ENCODE peak calls at places on chromosomes 3 and 15, in four cellular contexts. One of them, this sample, is unnamed.

GRCh38 chr3:130671545-130671944 is 75.1 kb downstream of the PIK3R4 start:
- DNase-seq in fibroblast of lung: peak; percentile 21
- DNase-seq in neural progenitor cell: no peak
- DNase-seq in MM.1S: no peak
- DNase-seq in this sample: no peak

GRCh38 chr3:189389346-189389745 is 217.6 kb downstream of the TPRG1 start:
- DNase-seq in MM.1S: no peak
- DNase-seq in fibroblast of lung: peak; percentile 36
- DNase-seq in neural progenitor cell: no peak
- DNase-seq in this sample: no peak

GRCh38 chr15:28881600-28881999 is 4.2 kb upstream of the APBA2 start:
- DNase-seq in neural progenitor cell: no peak
- DNase-seq in fibroblast of lung: no peak
- DNase-seq in MM.1S: no peak
- DNase-seq in this sample: no peak

GRCh38 chr15:52857937-52858336 is 67.8 kb upstream of the ONECUT1 start:
- DNase-seq in MM.1S: no peak
- DNase-seq in fibroblast of lung: peak; percentile 7
- DNase-seq in neural progenitor cell: no peak
- DNase-seq in this sample: no peak

GRCh38 chr15:100890850-100891249 is 11.2 kb downstream of the ALDH1A3 start:
- DNase-seq in fibroblast of lung: no peak
- DNase-seq in neural progenitor cell: no peak
- DNase-seq in MM.1S: no peak
- DNase-seq in this sample: no peak

GRCh38 chr3:147699175-147699838 is 290.1 kb downstream of the ZIC1 start:
- DNase-seq in MM.1S: no peak
- DNase-seq in neural progenitor cell: no peak
- DNase-seq in fibroblast of lung: peak; percentile 79
- DNase-seq in this sample: no peak

GRCh38 chr15:22811640-22812039 is 25.2 kb downstream of the NIPA1 start:
- DNase-seq in fibroblast of lung: peak; percentile 13
- DNase-seq in neural progenitor cell: peak; percentile 54
- DNase-seq in MM.1S: no peak
- DNase-seq in this sample: no peak

GRCh38 chr3:123028233-123028828 is 768 bp upstream of the SEMA5B start:
- DNase-seq in MM.1S: peak; percentile 69
- DNase-seq in neural progenitor cell: peak; percentile 81
- DNase-seq in fibroblast of lung: peak; percentile 58
- DNase-seq in this sample: no peak

GRCh38 chr15:89171136-89172072 is 50.0 kb downstream of the RLBP1 start:
- DNase-seq in MM.1S: peak; percentile 29
- DNase-seq in fibroblast of lung: peak; percentile 55
- DNase-seq in neural progenitor cell: peak; percentile 77
- DNase-seq in this sample: no peak

GRCh38 chr3:99753268-99753975 is 64.2 kb upstream of the CMSS1 start:
- DNase-seq in MM.1S: peak; percentile 68
- DNase-seq in neural progenitor cell: peak; percentile 79
- DNase-seq in fibroblast of lung: peak; percentile 81
- DNase-seq in this sample: no peak

GRCh38 chr3:73365756-73366397 is 258.9 kb downstream of the PDZRN3 start:
- DNase-seq in MM.1S: no peak
- DNase-seq in fibroblast of lung: peak; percentile 76
- DNase-seq in neural progenitor cell: no peak
- DNase-seq in this sample: peak; percentile 79

GRCh38 chr15:59457103-59457502 is 19.1 kb downstream of the FAM81A start:
- DNase-seq in neural progenitor cell: no peak
- DNase-seq in fibroblast of lung: no peak
- DNase-seq in MM.1S: no peak
- DNase-seq in this sample: no peak

GRCh38 chr3:118960876-118961275 is 73.8 kb downstream of the IGSF11 start:
- DNase-seq in neural progenitor cell: peak; percentile 11
- DNase-seq in MM.1S: no peak
- DNase-seq in fibroblast of lung: peak; percentile 5
- DNase-seq in this sample: no peak

GRCh38 chr3:15521573-15521965 is at the start of gene COLQ:
- DNase-seq in MM.1S: no peak
- DNase-seq in fibroblast of lung: peak; percentile 8
- DNase-seq in neural progenitor cell: peak; percentile 23
- DNase-seq in this sample: no peak

GRCh38 chr15:66288796-66289195 is 4.6 kb upstream of the DIS3L start:
- DNase-seq in neural progenitor cell: no peak
- DNase-seq in fibroblast of lung: no peak
- DNase-seq in MM.1S: no peak
- DNase-seq in this sample: no peak

GRCh38 chr3:30289324-30289723 is 317.1 kb upstream of the TGFBR2 start:
- DNase-seq in fibroblast of lung: no peak
- DNase-seq in neural progenitor cell: no peak
- DNase-seq in MM.1S: no peak
- DNase-seq in this sample: no peak

GRCh38 chr3:10550705-10551104 is 45.3 kb upstream of the ATP2B2 start:
- DNase-seq in fibroblast of lung: peak; percentile 10
- DNase-seq in neural progenitor cell: no peak
- DNase-seq in MM.1S: no peak
- DNase-seq in this sample: no peak

GRCh38 chr15:90059208-90059985 is 42.9 kb downstream of the IDH2 start:
- DNase-seq in fibroblast of lung: no peak
- DNase-seq in neural progenitor cell: no peak
- DNase-seq in MM.1S: peak; percentile 96
- DNase-seq in this sample: peak; percentile 87

GRCh38 chr3:129230311-129231019 is 18.9 kb upstream of the COPG1 start:
- DNase-seq in neural progenitor cell: no peak
- DNase-seq in fibroblast of lung: peak; percentile 85
- DNase-seq in MM.1S: no peak
- DNase-seq in this sample: no peak

GRCh38 chr3:11570789-11571495 is 72.8 kb downstream of the VGLL4 start:
- DNase-seq in fibroblast of lung: peak; percentile 65
- DNase-seq in MM.1S: no peak
- DNase-seq in neural progenitor cell: no peak
- DNase-seq in this sample: no peak

GRCh38 chr15:66234798-66235197 is 18.8 kb downstream of the MEGF11 start:
- DNase-seq in fibroblast of lung: no peak
- DNase-seq in MM.1S: no peak
- DNase-seq in neural progenitor cell: no peak
- DNase-seq in this sample: no peak

GRCh38 chr15:95371664-95372063 is 958.8 kb upstream of the NR2F2 start:
- DNase-seq in fibroblast of lung: peak; percentile 53
- DNase-seq in MM.1S: peak; percentile 24
- DNase-seq in neural progenitor cell: no peak
- DNase-seq in this sample: no peak

GRCh38 chr3:196287066-196287404 is 491 bp downstream of the PCYT1A start:
- DNase-seq in fibroblast of lung: peak; percentile 29
- DNase-seq in MM.1S: peak; percentile 34
- DNase-seq in neural progenitor cell: no peak
- DNase-seq in this sample: peak; percentile 69

GRCh38 chr3:78872195-78872594 is 895.6 kb downstream of the ROBO1 start:
- DNase-seq in MM.1S: no peak
- DNase-seq in fibroblast of lung: peak; percentile 68
- DNase-seq in neural progenitor cell: peak; percentile 63
- DNase-seq in this sample: no peak

GRCh38 chr15:39828374-39828931 is 45.8 kb upstream of the FSIP1 start:
- DNase-seq in MM.1S: no peak
- DNase-seq in neural progenitor cell: peak; percentile 54
- DNase-seq in fibroblast of lung: peak; percentile 78
- DNase-seq in this sample: no peak

GRCh38 chr3:178777718-178778411 is 241.6 kb downstream of the KCNMB2 start:
- DNase-seq in MM.1S: no peak
- DNase-seq in fibroblast of lung: peak; percentile 39
- DNase-seq in neural progenitor cell: no peak
- DNase-seq in this sample: no peak

GRCh38 chr3:189392969-189393368 is 221.2 kb downstream of the TPRG1 start:
- DNase-seq in MM.1S: no peak
- DNase-seq in fibroblast of lung: peak; percentile 67
- DNase-seq in neural progenitor cell: no peak
- DNase-seq in this sample: peak; percentile 57

DNA sequence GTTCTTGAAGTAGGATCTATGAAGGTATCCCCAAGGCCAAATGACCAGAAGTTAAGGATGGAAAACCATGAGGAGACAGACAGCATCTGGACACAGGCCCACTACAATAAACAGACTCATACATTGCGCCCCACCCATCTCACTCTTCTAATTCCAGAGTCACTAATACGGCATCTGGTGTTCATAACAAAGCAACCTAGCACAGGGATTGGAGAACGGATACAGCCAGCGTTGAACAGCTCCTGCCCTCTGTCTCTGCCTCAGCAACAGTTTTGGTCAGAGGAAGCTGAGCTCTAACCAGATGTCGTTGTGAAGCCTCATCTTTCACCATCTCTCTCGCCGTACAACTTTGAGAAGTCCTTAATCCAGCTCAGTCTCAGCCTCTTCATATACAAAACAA is 44.5 kb upstream of the CCDC80 start:
- DNase-seq in neural progenitor cell: no peak
- DNase-seq in MM.1S: no peak
- DNase-seq in fibroblast of lung: peak; percentile 89
- DNase-seq in this sample: no peak
- H3K9ac ChIP-seq in neural progenitor cell: no peak overlapping the region
- H3K9ac ChIP-seq in MM.1S: no peak overlapping the region
- H3K9ac ChIP-seq in fibroblast of lung: no peak overlapping the region
- H3K9ac ChIP-seq in this sample: no peak overlapping the region

GRCh38 chr3:106088899-106089298 is 220.1 kb upstream of the CBLB start:
- DNase-seq in neural progenitor cell: no peak
- DNase-seq in fibroblast of lung: no peak
- DNase-seq in MM.1S: no peak
- DNase-seq in this sample: no peak

GRCh38 chr3:106088270-106088669 is 219.5 kb upstream of the CBLB start:
- DNase-seq in MM.1S: no peak
- DNase-seq in neural progenitor cell: no peak
- DNase-seq in fibroblast of lung: peak; percentile 6
- DNase-seq in this sample: no peak

GRCh38 chr3:106083854-106084253 is 215.0 kb upstream of the CBLB start:
- DNase-seq in MM.1S: no peak
- DNase-seq in fibroblast of lung: no peak
- DNase-seq in neural progenitor cell: no peak
- DNase-seq in this sample: no peak

GRCh38 chr3:106085998-106086397 is 217.2 kb upstream of the CBLB start:
- DNase-seq in fibroblast of lung: no peak
- DNase-seq in MM.1S: no peak
- DNase-seq in neural progenitor cell: no peak
- DNase-seq in this sample: no peak

DNA sequence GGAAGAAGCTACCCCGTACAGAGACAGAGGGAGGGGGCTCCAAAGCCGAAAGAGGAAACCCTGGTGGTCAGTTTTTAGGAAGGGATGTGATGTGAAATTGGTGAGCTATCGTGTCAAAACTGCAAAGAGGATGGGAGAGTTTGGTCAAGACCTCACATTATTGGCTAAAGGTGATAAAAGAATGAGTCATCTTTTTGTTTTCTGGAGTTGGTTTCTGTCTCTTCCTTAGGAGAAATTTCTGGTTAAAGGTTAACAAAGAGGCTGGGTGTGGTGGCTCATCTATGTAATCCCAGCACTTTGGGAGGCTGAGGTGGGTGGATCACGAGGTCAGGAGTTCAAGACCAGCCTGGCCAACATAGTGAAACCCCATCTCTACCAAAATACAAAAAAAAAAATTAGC is 217.8 kb upstream of the CBLB start:
- DNase-seq in MM.1S: no peak
- DNase-seq in neural progenitor cell: no peak
- DNase-seq in fibroblast of lung: no peak
- DNase-seq in this sample: no peak
- H3K9ac ChIP-seq in MM.1S: no peak overlapping the region
- H3K9ac ChIP-seq in neural progenitor cell: no peak overlapping the region
- H3K9ac ChIP-seq in fibroblast of lung: no peak overlapping the region
- H3K9ac ChIP-seq in this sample: no peak overlapping the region

GRCh38 chr3:143850877-143851276 is 2.6 kb upstream of the SLC9A9 start:
- DNase-seq in neural progenitor cell: no peak
- DNase-seq in fibroblast of lung: peak; percentile 9
- DNase-seq in MM.1S: no peak
- DNase-seq in this sample: no peak

GRCh38 chr3:143849854-143850549 is 1.7 kb upstream of the SLC9A9 start:
- DNase-seq in fibroblast of lung: peak; percentile 83
- DNase-seq in neural progenitor cell: no peak
- DNase-seq in MM.1S: peak; percentile 88
- DNase-seq in this sample: no peak

GRCh38 chr3:143848707-143849106 is 439 bp upstream of the SLC9A9 start:
- DNase-seq in neural progenitor cell: no peak
- DNase-seq in MM.1S: no peak
- DNase-seq in fibroblast of lung: no peak
- DNase-seq in this sample: no peak

GRCh38 chr3:143851331-143852017 is 3.2 kb upstream of the SLC9A9 start:
- DNase-seq in neural progenitor cell: no peak
- DNase-seq in fibroblast of lung: no peak
- DNase-seq in MM.1S: no peak
- DNase-seq in this sample: no peak

DNA sequence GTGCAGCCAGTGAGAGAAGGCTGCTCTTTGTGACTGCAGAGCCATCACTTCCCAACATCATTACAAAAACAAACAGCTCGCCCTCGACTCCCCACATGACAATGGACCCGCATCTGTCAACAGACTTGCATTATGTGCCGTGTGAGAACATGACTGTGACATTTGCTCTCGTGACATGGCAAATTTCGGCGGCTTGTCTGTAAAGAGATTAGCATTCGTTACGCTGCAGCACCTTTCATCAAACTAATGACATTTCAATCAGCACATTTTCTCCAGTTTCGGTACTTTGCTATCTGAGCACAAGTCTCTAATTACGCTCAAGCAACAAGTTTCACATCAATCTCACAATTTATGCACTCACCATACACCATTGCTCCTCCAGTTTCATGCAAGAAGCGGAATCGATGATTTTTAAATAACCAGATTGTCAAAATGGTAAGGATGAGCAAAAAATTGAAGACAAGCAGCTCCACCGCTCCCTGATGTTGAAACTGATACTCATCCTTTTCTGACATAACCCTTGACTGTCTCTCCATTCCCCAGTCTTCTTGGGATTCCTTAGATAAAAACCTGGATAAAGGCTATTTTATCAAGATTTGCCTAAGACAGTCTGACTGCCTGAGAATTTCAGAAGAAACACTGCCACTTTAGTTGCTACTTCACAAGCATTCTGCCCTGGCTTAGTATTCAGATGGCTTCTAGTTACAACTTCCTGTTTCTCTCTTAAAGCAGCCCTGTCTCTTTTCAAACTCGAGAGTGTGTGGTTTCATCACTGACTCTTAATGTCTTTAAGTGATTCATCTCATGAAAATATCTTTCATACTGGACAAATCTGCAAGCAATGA is at the start of gene SLC9A9:
- DNase-seq in neural progenitor cell: peak; percentile 37
- DNase-seq in fibroblast of lung: peak; percentile 79
- DNase-seq in MM.1S: peak; percentile 80
- DNase-seq in this sample: peak; percentile 64
- H3K9ac ChIP-seq in neural progenitor cell: no peak within 1 kb of the TSS
- H3K9ac ChIP-seq in fibroblast of lung: peak within 1 kb of the TSS; percentile 60
- H3K9ac ChIP-seq in MM.1S: peak within 1 kb of the TSS; percentile 25
- H3K9ac ChIP-seq in this sample: peak within 1 kb of the TSS; percentile 61

GRCh38 chr15:48654799-48655198 is 9.3 kb upstream of the FBN1 start:
- DNase-seq in MM.1S: no peak
- DNase-seq in neural progenitor cell: no peak
- DNase-seq in fibroblast of lung: no peak
- DNase-seq in this sample: no peak

GRCh38 chr15:48653216-48653615 is 7.7 kb upstream of the FBN1 start:
- DNase-seq in MM.1S: no peak
- DNase-seq in neural progenitor cell: no peak
- DNase-seq in fibroblast of lung: no peak
- DNase-seq in this sample: no peak

GRCh38 chr15:48653913-48654630 is 8.6 kb upstream of the FBN1 start:
- DNase-seq in neural progenitor cell: no peak
- DNase-seq in fibroblast of lung: no peak
- DNase-seq in MM.1S: no peak
- DNase-seq in this sample: no peak

GRCh38 chr15:48650931-48651330 is 5.4 kb upstream of the FBN1 start:
- DNase-seq in neural progenitor cell: no peak
- DNase-seq in MM.1S: no peak
- DNase-seq in fibroblast of lung: no peak
- DNase-seq in this sample: no peak

GRCh38 chr15:48652510-48653076 is 7.1 kb upstream of the FBN1 start:
- DNase-seq in fibroblast of lung: no peak
- DNase-seq in neural progenitor cell: no peak
- DNase-seq in MM.1S: no peak
- DNase-seq in this sample: no peak
- H3K9ac ChIP-seq in fibroblast of lung: no peak overlapping the region
- H3K9ac ChIP-seq in neural progenitor cell: no peak overlapping the region
- H3K9ac ChIP-seq in MM.1S: no peak overlapping the region
- H3K9ac ChIP-seq in this sample: no peak overlapping the region